ENCODE peak calls at places on chromosomes 2 and 18, in six cellular contexts. One of them, this sample, is unnamed.

GRCh38 chr2:84919885-84920580 is 14.6 kb downstream of the TMSB10 start:
- DNase-seq in HCT116: peak; percentile 94
- DNase-seq in A549: peak; percentile 88
- DNase-seq in endothelial cell of umbilical vein: peak; percentile 91
- DNase-seq in K562: peak; percentile 62
- DNase-seq in GM12878: no peak
- DNase-seq in this sample: peak; percentile 84

GRCh38 chr2:7930800-7931635 is 750.8 kb upstream of the ID2 start:
- DNase-seq in HCT116: no peak
- DNase-seq in A549: no peak
- DNase-seq in endothelial cell of umbilical vein: no peak
- DNase-seq in K562: no peak
- DNase-seq in GM12878: no peak
- DNase-seq in this sample: no peak

GRCh38 chr2:98037206-98037605 is 41.5 kb upstream of the TMEM131 start:
- DNase-seq in HCT116: no peak
- DNase-seq in A549: no peak
- DNase-seq in endothelial cell of umbilical vein: no peak
- DNase-seq in K562: no peak
- DNase-seq in GM12878: no peak
- DNase-seq in this sample: no peak

GRCh38 chr2:27445615-27446014 is 3.4 kb downstream of the KRTCAP3 start:
- DNase-seq in HCT116: no peak
- DNase-seq in A549: no peak
- DNase-seq in endothelial cell of umbilical vein: no peak
- DNase-seq in K562: no peak
- DNase-seq in GM12878: no peak
- DNase-seq in this sample: no peak

GRCh38 chr2:151484100-151484499 is 74.4 kb downstream of the RIF1 start:
- DNase-seq in HCT116: no peak
- DNase-seq in A549: no peak
- DNase-seq in endothelial cell of umbilical vein: no peak
- DNase-seq in K562: no peak
- DNase-seq in GM12878: no peak
- DNase-seq in this sample: no peak

GRCh38 chr2:101446869-101447268 is 28.0 kb downstream of the RFX8 start:
- DNase-seq in HCT116: no peak
- DNase-seq in A549: no peak
- DNase-seq in endothelial cell of umbilical vein: no peak
- DNase-seq in K562: no peak
- DNase-seq in GM12878: no peak
- DNase-seq in this sample: peak; percentile 97

GRCh38 chr2:21033237-21034155 is 10.4 kb downstream of the APOB start:
- DNase-seq in HCT116: no peak
- DNase-seq in A549: no peak
- DNase-seq in endothelial cell of umbilical vein: no peak
- DNase-seq in K562: no peak
- DNase-seq in GM12878: no peak
- DNase-seq in this sample: no peak

GRCh38 chr2:207459990-207460757 is 69.6 kb upstream of the CREB1 start:
- DNase-seq in HCT116: no peak
- DNase-seq in A549: no peak
- DNase-seq in endothelial cell of umbilical vein: no peak
- DNase-seq in K562: no peak
- DNase-seq in GM12878: peak; percentile 36
- DNase-seq in this sample: no peak

GRCh38 chr2:43300781-43301586 is 74.6 kb upstream of the ZFP36L2 start:
- DNase-seq in HCT116: no peak
- DNase-seq in A549: no peak
- DNase-seq in endothelial cell of umbilical vein: no peak
- DNase-seq in K562: no peak
- DNase-seq in GM12878: no peak
- DNase-seq in this sample: no peak

GRCh38 chr2:3759331-3759730 is 56.0 kb downstream of the DCDC2C start:
- DNase-seq in HCT116: no peak
- DNase-seq in A549: no peak
- DNase-seq in endothelial cell of umbilical vein: no peak
- DNase-seq in K562: no peak
- DNase-seq in GM12878: no peak
- DNase-seq in this sample: no peak

GRCh38 chr2:217903859-217904613 is 98.8 kb downstream of the TNS1 start:
- DNase-seq in HCT116: no peak
- DNase-seq in A549: no peak
- DNase-seq in endothelial cell of umbilical vein: peak; percentile 89
- DNase-seq in K562: no peak
- DNase-seq in GM12878: no peak
- DNase-seq in this sample: no peak

GRCh38 chr18:61842146-61842545 is 50.7 kb downstream of the RNF152 start:
- DNase-seq in HCT116: no peak
- DNase-seq in A549: no peak
- DNase-seq in endothelial cell of umbilical vein: peak; percentile 81
- DNase-seq in K562: no peak
- DNase-seq in GM12878: peak; percentile 2
- DNase-seq in this sample: no peak

GRCh38 chr2:2582998-2583545 is 252.0 kb upstream of the MYT1L start:
- DNase-seq in HCT116: no peak
- DNase-seq in A549: no peak
- DNase-seq in endothelial cell of umbilical vein: no peak
- DNase-seq in K562: no peak
- DNase-seq in GM12878: no peak
- DNase-seq in this sample: no peak

GRCh38 chr2:150028337-150028736 is 440.8 kb upstream of the MMADHC start:
- DNase-seq in HCT116: no peak
- DNase-seq in A549: no peak
- DNase-seq in endothelial cell of umbilical vein: peak; percentile 42
- DNase-seq in K562: no peak
- DNase-seq in GM12878: no peak
- DNase-seq in this sample: no peak

GRCh38 chr2:3536682-3537632 is 17.6 kb upstream of the ADI1 start:
- DNase-seq in HCT116: peak; percentile 26
- DNase-seq in A549: peak; percentile 81
- DNase-seq in endothelial cell of umbilical vein: peak; percentile 51
- DNase-seq in K562: peak; percentile 79
- DNase-seq in GM12878: no peak
- DNase-seq in this sample: peak; percentile 30

GRCh38 chr18:12008842-12009580 is 27.7 kb downstream of the IMPA2 start:
- DNase-seq in HCT116: no peak
- DNase-seq in A549: no peak
- DNase-seq in endothelial cell of umbilical vein: no peak
- DNase-seq in K562: no peak
- DNase-seq in GM12878: no peak
- DNase-seq in this sample: no peak

GRCh38 chr18:12007063-12007462 is 25.8 kb downstream of the IMPA2 start:
- DNase-seq in HCT116: no peak
- DNase-seq in A549: no peak
- DNase-seq in endothelial cell of umbilical vein: no peak
- DNase-seq in K562: no peak
- DNase-seq in GM12878: no peak
- DNase-seq in this sample: no peak

GRCh38 chr18:12005542-12006487 is 24.5 kb downstream of the IMPA2 start:
- DNase-seq in HCT116: no peak
- DNase-seq in A549: no peak
- DNase-seq in endothelial cell of umbilical vein: no peak
- DNase-seq in K562: no peak
- DNase-seq in GM12878: no peak
- DNase-seq in this sample: no peak

GRCh38 chr18:12008181-12008767 is 27.0 kb downstream of the IMPA2 start:
- DNase-seq in HCT116: no peak
- DNase-seq in A549: no peak
- DNase-seq in endothelial cell of umbilical vein: no peak
- DNase-seq in K562: no peak
- DNase-seq in GM12878: no peak
- DNase-seq in this sample: no peak

DNA sequence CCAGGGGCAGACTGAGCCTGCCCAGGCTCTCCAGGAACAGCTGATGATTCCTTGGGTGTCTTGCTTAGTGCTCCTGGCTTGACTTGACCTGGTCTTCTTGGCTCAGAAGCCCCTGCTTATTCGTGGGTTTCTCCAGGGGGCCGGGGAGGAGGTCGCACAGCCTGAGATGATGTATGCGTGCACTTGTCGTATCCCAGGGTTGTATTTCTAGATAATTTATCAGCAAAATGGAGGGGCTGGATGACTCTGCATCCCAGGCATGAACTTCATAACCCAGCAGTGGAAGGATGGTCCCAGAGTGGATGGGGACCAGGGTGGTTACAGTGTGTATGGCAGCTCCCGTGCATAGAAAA is 25.2 kb downstream of the IMPA2 start:
- DNase-seq in HCT116: no peak
- DNase-seq in A549: no peak
- DNase-seq in endothelial cell of umbilical vein: no peak
- DNase-seq in K562: no peak
- DNase-seq in GM12878: no peak
- DNase-seq in this sample: no peak
- TF ChIP-seq MAX in HCT116: no peak
- TF ChIP-seq MAX in A549: no peak
- TF ChIP-seq MAX in endothelial cell of umbilical vein: no peak
- TF ChIP-seq MAX in K562: no peak
- TF ChIP-seq MAX in GM12878: no peak
- TF ChIP-seq MAX in this sample: no peak

DNA sequence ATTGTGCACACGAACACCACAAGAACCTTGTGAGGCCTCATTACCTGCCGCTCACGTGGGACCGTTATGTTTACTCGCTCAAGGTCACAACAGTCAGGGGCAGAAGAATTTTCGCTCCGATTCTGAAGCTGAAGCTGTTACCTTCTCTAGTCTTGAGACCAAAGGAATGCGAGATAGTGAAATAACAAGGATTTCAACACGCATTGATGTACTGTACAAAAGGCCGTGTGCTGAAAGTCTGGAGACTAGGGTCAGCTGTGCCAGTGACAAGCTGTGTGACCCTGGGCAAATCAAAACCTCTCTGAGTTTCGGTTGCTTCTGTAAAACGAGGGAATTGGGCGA is 583 bp downstream of the NEMP2 start:
- DNase-seq in HCT116: no peak
- DNase-seq in A549: peak; percentile 10
- DNase-seq in endothelial cell of umbilical vein: no peak
- DNase-seq in K562: no peak
- DNase-seq in GM12878: no peak
- DNase-seq in this sample: peak; percentile 66
- TF ChIP-seq POLR2A in HCT116: no peak
- TF ChIP-seq POLR2A in A549: no peak
- TF ChIP-seq POLR2A in endothelial cell of umbilical vein: no peak
- TF ChIP-seq POLR2A in K562: no peak
- TF ChIP-seq POLR2A in GM12878: peak; percentile 58
- TF ChIP-seq POLR2A in this sample: no peak

GRCh38 chr2:221070106-221070505 is 502.0 kb downstream of the EPHA4 start:
- DNase-seq in HCT116: no peak
- DNase-seq in A549: no peak
- DNase-seq in endothelial cell of umbilical vein: no peak
- DNase-seq in K562: no peak
- DNase-seq in GM12878: no peak
- DNase-seq in this sample: no peak

GRCh38 chr2:221077241-221077640 is 494.9 kb downstream of the EPHA4 start:
- DNase-seq in HCT116: no peak
- DNase-seq in A549: no peak
- DNase-seq in endothelial cell of umbilical vein: no peak
- DNase-seq in K562: no peak
- DNase-seq in GM12878: no peak
- DNase-seq in this sample: no peak

GRCh38 chr2:221074238-221074637 is 497.9 kb downstream of the EPHA4 start:
- DNase-seq in HCT116: no peak
- DNase-seq in A549: no peak
- DNase-seq in endothelial cell of umbilical vein: no peak
- DNase-seq in K562: no peak
- DNase-seq in GM12878: no peak
- DNase-seq in this sample: no peak

GRCh38 chr2:221075203-221075602 is 496.9 kb downstream of the EPHA4 start:
- DNase-seq in HCT116: no peak
- DNase-seq in A549: no peak
- DNase-seq in endothelial cell of umbilical vein: peak; percentile 64
- DNase-seq in K562: no peak
- DNase-seq in GM12878: no peak
- DNase-seq in this sample: no peak

DNA sequence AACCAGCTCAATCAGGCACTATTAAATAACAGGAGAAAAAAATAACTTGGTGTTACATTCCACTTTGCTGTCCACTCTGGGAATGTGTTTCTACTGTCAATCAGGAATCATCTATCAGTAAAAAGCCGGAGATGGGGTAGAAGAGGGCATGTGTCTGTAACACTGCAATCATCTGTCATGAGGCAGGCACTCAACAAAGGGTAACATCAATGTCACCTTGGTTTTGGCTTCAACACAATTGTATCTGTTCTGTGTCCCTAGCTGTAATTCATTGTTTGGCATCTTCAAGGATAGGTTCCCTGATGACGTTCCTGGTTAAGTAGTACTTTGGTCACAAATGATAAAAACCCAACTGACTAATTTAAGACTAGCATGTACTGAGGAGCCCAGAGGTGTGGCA is 498.5 kb downstream of the EPHA4 start:
- DNase-seq in HCT116: no peak
- DNase-seq in A549: no peak
- DNase-seq in endothelial cell of umbilical vein: no peak
- DNase-seq in K562: no peak
- DNase-seq in GM12878: no peak
- DNase-seq in this sample: no peak
- TF ChIP-seq CTCF in HCT116: no peak
- TF ChIP-seq CTCF in A549: no peak
- TF ChIP-seq CTCF in endothelial cell of umbilical vein: no peak
- TF ChIP-seq CTCF in K562: no peak
- TF ChIP-seq CTCF in GM12878: no peak
- TF ChIP-seq CTCF in this sample: no peak

GRCh38 chr2:15894459-15895144 is 45.7 kb upstream of the MYCN start:
- DNase-seq in HCT116: no peak
- DNase-seq in A549: no peak
- DNase-seq in endothelial cell of umbilical vein: no peak
- DNase-seq in K562: no peak
- DNase-seq in GM12878: no peak
- DNase-seq in this sample: no peak
- TF ChIP-seq MAX in HCT116: no peak
- TF ChIP-seq MAX in A549: no peak
- TF ChIP-seq MAX in endothelial cell of umbilical vein: no peak
- TF ChIP-seq MAX in K562: no peak
- TF ChIP-seq MAX in GM12878: no peak
- TF ChIP-seq MAX in this sample: no peak

This sample was measured in NB4.